ENCODE peak calls at places on chromosomes 16 and 17, in five cellular contexts. L, K, N, C and D are unnamed samples.

GRCh38 chr16:66378739-66379570 is 12.5 kb downstream of the CDH5 start:
- DNase-seq in C (no peak), N (no peak), L (peak; percentile 19), K (no peak), D (no peak)

GRCh38 chr17:82287013-82287848 is 13.7 kb upstream of the CSNK1D start:
- DNase-seq in K (no peak), L (no peak), C (no peak), N (no peak), D (no peak)

GRCh38 chr17:38912221-38912813 is 13.1 kb upstream of the LASP1NB start:
- DNase-seq in L (no peak), N (no peak), C (no peak), K (no peak), D (no peak)

GRCh38 chr17:61405047-61405685 is 5.5 kb downstream of the TBX2 start:
- DNase-seq in N (no peak), C (no peak), L (no peak), K (no peak), D (no peak)

GRCh38 chr17:80252871-80253270 is 7.8 kb upstream of the RNF213 start:
- DNase-seq in L (peak; percentile 88), C (no peak), N (no peak), K (no peak), D (no peak)

GRCh38 chr16:57667526-57668258 is 414 bp upstream of the ADGRG3 start:
- DNase-seq in C (peak; percentile 91), K (peak; percentile 78), L (peak; percentile 54), N (no peak), D (no peak)

GRCh38 chr17:35082073-35082657 is 18.7 kb upstream of the RFFL start:
- DNase-seq in C (peak; percentile 9), L (no peak), N (no peak), K (no peak), D (peak; percentile 71)

GRCh38 chr16:67441907-67442306 is 11.0 kb downstream of the HSD11B2 start:
- DNase-seq in N (no peak), L (no peak), K (no peak), C (no peak), D (no peak)

GRCh38 chr16:29871822-29872546 is 9.0 kb upstream of the CDIPT start:
- DNase-seq in K (no peak), L (no peak), C (no peak), N (no peak), D (no peak)

GRCh38 chr17:47693667-47694017 is 319 bp upstream of the TBKBP1 start:
- DNase-seq in C (no peak), N (no peak), K (no peak), L (no peak), D (no peak)

GRCh38 chr17:75625813-75626486 is 7.3 kb upstream of the SMIM5 start:
- DNase-seq in K (peak; percentile 75), C (peak; percentile 56), N (no peak), L (peak; percentile 37), D (peak; percentile 15)

GRCh38 chr16:56363181-56363716 is 62.1 kb downstream of the AMFR start:
- DNase-seq in C (no peak), N (no peak), L (no peak), K (no peak), D (no peak)
- H3K27ac ChIP-seq in C (no peak overlapping the region), N (no peak overlapping the region), L (no peak overlapping the region), K (no peak overlapping the region), D (no peak overlapping the region)

GRCh38 chr17:27322026-27322425 is 28.1 kb downstream of the WSB1 start:
- DNase-seq in L (no peak), C (no peak), N (no peak), K (no peak), D (no peak)

GRCh38 chr17:27321372-27321771 is 27.5 kb downstream of the WSB1 start:
- DNase-seq in L (no peak), N (no peak), C (no peak), K (no peak), D (no peak)

GRCh38 chr17:27322690-27323508 is 29.0 kb downstream of the WSB1 start:
- DNase-seq in K (no peak), N (no peak), C (no peak), L (no peak), D (peak; percentile 38)

GRCh38 chr17:27324940-27325339 is 31.0 kb downstream of the WSB1 start:
- DNase-seq in L (no peak), C (no peak), N (no peak), K (no peak), D (no peak)

GRCh38 chr17:27323538-27324212 is 29.8 kb downstream of the WSB1 start:
- DNase-seq in K (peak; percentile 58), C (peak; percentile 77), L (peak; percentile 69), N (no peak), D (peak; percentile 77)
- TF ChIP-seq MYC in K (no peak), C (no peak), L (no peak), N (no peak), D (no peak)

GRCh38 chr17:76866203-76866602 is 2.0 kb upstream of the MGAT5B start:
- DNase-seq in C (no peak), N (no peak), K (no peak), L (no peak), D (no peak)

GRCh38 chr17:76865174-76865573 is 3.0 kb upstream of the MGAT5B start:
- DNase-seq in L (no peak), K (no peak), N (no peak), C (no peak), D (no peak)

GRCh38 chr17:76866774-76867577 is 1.2 kb upstream of the MGAT5B start:
- DNase-seq in C (no peak), K (no peak), N (no peak), L (no peak), D (no peak)

GRCh38 chr17:76864024-76864423 is 4.2 kb upstream of the MGAT5B start:
- DNase-seq in N (no peak), C (no peak), L (no peak), K (no peak), D (no peak)

DNA sequence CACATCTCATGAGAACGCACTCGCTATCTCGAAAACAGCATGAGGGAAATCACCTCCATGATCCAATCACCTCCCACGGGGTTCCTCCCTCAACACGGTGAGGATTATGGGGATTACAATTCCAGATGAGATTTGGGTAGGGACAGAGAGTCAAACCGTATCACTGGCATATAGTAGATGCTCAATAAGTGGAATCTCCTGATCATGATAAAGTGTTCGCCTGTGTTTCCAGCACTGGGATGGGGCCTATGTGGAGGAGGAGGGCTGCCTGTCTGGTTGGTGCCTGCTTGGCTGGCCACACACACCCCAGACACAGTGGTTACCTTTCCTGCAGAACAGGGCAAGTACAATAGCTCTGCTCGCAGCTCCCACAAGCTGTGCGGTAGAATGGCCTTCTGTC is 6.1 kb upstream of the MGAT5B start:
- DNase-seq in N (no peak), L (no peak), K (no peak), C (no peak), D (no peak)
- H3K27ac ChIP-seq in N (no peak overlapping the region), L (no peak overlapping the region), K (no peak overlapping the region), C (no peak overlapping the region), D (no peak overlapping the region)

DNA sequence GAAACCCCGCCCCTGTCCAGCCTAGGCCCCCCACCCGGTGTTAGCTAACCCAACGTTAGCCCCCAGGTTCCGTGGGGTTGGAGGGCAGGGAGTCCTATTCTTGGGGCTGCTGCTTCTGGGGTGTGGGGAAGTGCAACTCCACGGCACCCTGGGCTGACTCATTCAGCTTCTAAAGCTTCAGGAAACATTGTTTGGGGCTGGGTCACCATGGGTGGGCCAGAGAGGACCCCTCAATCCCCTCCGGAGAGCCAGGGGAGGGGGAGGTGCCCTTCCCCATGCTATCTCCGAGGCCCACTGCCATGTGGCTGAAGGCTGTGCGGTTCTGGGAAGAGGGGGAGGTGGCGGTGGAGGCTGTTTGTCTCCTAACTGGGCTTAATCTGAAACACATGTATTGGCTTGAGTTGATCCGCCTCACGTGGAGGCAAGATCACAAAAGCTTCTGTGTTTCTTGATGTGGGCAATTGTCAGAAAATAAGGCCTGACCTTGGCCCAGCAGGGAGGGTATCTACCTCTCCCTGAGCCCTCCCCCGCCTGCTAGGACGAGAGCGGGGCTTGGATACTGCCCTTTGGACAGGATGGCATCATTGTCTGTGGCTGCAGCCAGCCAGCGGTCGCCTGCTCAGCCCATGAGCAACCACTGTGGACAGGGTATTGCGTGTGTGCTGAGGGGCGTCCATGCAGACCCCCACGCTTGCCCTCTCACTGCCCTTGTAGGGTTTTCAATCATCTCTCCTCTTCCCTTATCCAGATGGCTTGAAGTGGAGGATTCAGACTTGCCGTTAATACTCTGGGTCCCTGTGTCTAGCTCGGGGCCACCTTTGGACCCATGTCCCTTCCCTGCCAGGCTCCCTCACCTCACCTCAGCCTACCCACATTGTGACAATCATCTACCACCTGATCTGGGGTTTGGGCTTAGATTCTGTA is 1.3 kb downstream of the SERPINF1 start:
- DNase-seq in C (peak; percentile 99), N (no peak), L (peak; percentile 38), K (peak; percentile 59), D (no peak)
- TF ChIP-seq MYC in C (peak; percentile 94), N (no peak), L (no peak), K (no peak), D (no peak)

DNA sequence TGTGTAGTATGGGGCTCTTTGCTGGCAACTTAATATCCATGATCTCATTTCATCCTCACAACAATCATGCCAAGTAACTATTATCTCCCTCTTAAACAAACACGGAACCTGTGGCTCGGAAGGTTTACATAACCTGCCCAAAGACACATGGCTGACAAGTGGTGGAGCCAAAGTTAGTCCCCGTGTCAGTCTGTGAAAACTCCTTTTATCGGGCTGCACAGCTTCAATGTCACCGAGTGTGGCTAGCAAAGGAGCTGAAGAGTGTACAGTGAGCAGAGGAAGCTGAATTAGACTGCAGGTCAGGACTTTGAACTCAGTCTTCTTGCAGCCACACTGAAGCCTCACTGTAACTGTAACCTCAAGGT is 80.3 kb downstream of the PARN start:
- DNase-seq in K (no peak), N (no peak), L (peak; percentile 66), C (peak; percentile 78), D (peak; percentile 16)
- H3K27ac ChIP-seq in K (no peak overlapping the region), N (no peak overlapping the region), L (peak overlapping the region; percentile 68), C (peak overlapping the region; percentile 62), D (no peak overlapping the region)